ENCODE peak calls at places on chromosomes 16 and 17, in seven cellular contexts. J is stomach, E is adrenal gland, K is endodermal cell, R is GM13976, G is MCF 10A, T is RWPE1. P is an unnamed sample.

GRCh38 chr17:7191069-7191468 is 11.9 kb upstream of the ASGR1 start:
- DNase-seq in G (no peak), R (no peak), K (no peak), E (no peak), J (no peak), T (no peak), P (no peak)

GRCh38 chr17:81116704-81117103 is 48.6 kb upstream of the PVALEF start:
- DNase-seq in G (no peak), R (no peak), T (no peak), K (no peak), J (peak; percentile 67), E (no peak), P (no peak)

GRCh38 chr17:67386965-67387551 is 10.0 kb downstream of the PITPNC1 start:
- DNase-seq in J (peak; percentile 42), G (peak; percentile 78), R (peak; percentile 57), T (no peak), K (peak; percentile 92), E (peak; percentile 52), P (peak; percentile 10)

GRCh38 chr17:38893612-38894011 is 23.8 kb downstream of the LASP1 start:
- DNase-seq in J (no peak), K (no peak), R (no peak), T (no peak), E (no peak), G (no peak), P (peak; percentile 36)

GRCh38 chr17:79907217-79907715 is 68.0 kb upstream of the CBX4 start:
- DNase-seq in R (no peak), K (no peak), J (no peak), E (no peak), G (no peak), T (no peak), P (no peak)

GRCh38 chr17:75848523-75849303 is 4.5 kb upstream of the UNC13D start:
- DNase-seq in J (peak; percentile 86), K (peak; percentile 99), T (peak; percentile 25), G (peak; percentile 71), R (peak; percentile 72), E (peak; percentile 78), P (no peak)

GRCh38 chr16:30567991-30568638 is 3.4 kb downstream of the ZNF688 start:
- DNase-seq in G (peak; percentile 95), K (no peak), T (peak; percentile 85), J (no peak), R (peak; percentile 60), E (no peak), P (peak; percentile 51)

GRCh38 chr16:25747160-25747758 is 55.5 kb downstream of the HS3ST4 start:
- DNase-seq in K (peak; percentile 87), G (peak; percentile 0), T (no peak), E (peak; percentile 14), R (no peak), J (no peak), P (no peak)

GRCh38 chr16:57503366-57503765 is 17.1 kb upstream of the DOK4 start:
- DNase-seq in G (no peak), E (no peak), K (peak; percentile 62), R (no peak), T (no peak), J (no peak), P (no peak)

GRCh38 chr16:314351-314750 is 31.4 kb downstream of the PDIA2 start:
- DNase-seq in G (no peak), K (no peak), E (no peak), T (no peak), R (no peak), J (no peak), P (no peak)

GRCh38 chr16:1990336-1991134 is 765 bp downstream of the SYNGR3 start:
- DNase-seq in E (no peak), K (peak; percentile 90), J (peak; percentile 60), R (peak; percentile 68), G (no peak), T (no peak), P (no peak)

GRCh38 chr16:9134739-9135138 is 43.3 kb downstream of the HAPSTR1 start:
- DNase-seq in T (peak; percentile 72), R (peak; percentile 79), J (peak; percentile 58), G (peak; percentile 69), E (peak; percentile 42), K (peak; percentile 88), P (no peak)

GRCh38 chr16:30942421-30942796 is 6.5 kb upstream of the ORAI3 start:
- DNase-seq in K (peak; percentile 55), R (no peak), G (no peak), T (no peak), J (no peak), E (no peak), P (no peak)

GRCh38 chr17:80117491-80118401 is 16.4 kb downstream of the GAA start:
- DNase-seq in R (peak; percentile 27), T (no peak), E (peak; percentile 20), K (peak; percentile 52), G (no peak), J (no peak), P (no peak)

GRCh38 chr17:30558313-30559195 is 81.3 kb downstream of the GOSR1 start:
- DNase-seq in R (no peak), J (peak; percentile 19), K (peak; percentile 49), T (no peak), E (no peak), G (no peak), P (no peak)

GRCh38 chr16:57639172-57639571 is 10.7 kb downstream of the ADGRG1 start:
- DNase-seq in K (peak; percentile 85), G (no peak), R (no peak), T (no peak), E (no peak), J (peak; percentile 67), P (no peak)

GRCh38 chr16:83624436-83625120 is 183.2 kb upstream of the HSBP1 start:
- DNase-seq in G (no peak), K (no peak), T (no peak), J (no peak), R (no peak), E (no peak), P (no peak)

DNA sequence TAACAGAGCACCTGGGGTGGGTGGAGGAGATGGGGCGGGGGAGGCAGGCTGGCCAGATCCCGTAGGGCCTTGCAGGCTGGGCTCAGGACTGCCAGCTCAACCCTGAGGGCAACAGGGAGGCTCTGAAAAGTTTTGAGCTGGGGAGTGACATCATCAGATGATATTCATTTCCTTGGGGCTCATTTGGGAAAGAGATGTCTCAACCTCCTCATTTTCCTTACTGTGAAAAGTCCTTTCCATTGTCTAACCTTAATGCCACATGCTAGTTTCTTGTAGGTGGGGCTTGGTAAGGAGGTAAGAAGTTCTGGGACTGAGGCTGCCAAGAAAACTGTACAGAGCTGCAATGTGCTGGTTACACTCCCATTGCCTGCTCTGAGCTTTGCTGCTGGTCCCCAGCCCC is 3.7 kb downstream of the TNS4 start:
- DNase-seq in G (peak; percentile 93), K (no peak), T (no peak), J (no peak), E (no peak), R (no peak), P (no peak)
- TF ChIP-seq CTCF in G (no peak), K (no peak), T (no peak), J (no peak), E (no peak), R (no peak), P (no peak)

GRCh38 chr16:87316923-87317765 is at the start of gene C16orf95:
- DNase-seq in J (peak; percentile 98), G (peak; percentile 95), T (peak; percentile 100), R (peak; percentile 99), E (peak; percentile 98), K (peak; percentile 99), P (peak; percentile 89)
- TF ChIP-seq CTCF in J (peak; percentile 39), G (peak; percentile 50), T (peak; percentile 67), R (peak; percentile 58), E (peak; percentile 63), K (peak; percentile 71), P (peak; percentile 37)

DNA sequence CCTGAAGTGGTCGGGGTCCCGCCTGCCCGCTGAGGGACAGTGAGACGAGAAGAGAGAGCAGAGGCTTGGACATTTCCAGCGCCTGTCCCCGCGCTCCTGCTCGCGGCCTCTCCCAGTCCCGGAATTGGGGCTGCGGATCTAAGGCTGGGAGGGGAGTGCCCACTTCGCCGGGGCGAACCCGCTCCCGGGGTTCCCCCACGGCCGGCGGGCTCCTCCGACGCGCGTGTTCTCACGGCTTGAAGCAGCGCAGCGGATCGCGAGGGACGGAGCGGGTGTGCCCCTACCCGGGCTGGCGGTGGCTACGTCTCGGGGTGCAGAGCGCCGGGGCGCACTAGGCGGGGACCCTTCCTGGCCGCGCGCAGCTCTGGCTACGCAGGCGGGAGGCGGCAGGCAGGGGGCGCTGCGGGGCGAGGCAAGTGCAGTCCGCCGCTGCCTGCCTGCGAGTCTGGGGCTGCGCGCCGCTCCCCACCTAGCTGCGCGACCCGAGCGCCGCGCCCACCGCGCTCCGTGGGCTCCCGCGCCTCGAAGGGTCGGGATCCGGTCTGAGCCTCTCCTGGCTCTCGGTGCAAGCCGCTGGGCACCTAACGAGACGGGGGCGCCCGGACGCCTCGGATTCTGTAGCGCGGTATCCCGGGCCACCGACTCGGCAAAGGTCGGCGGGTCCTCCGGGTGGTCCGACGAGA is 1.2 kb downstream of the NGFR start:
- DNase-seq in E (peak; percentile 75), K (peak; percentile 96), T (peak; percentile 56), J (peak; percentile 83), G (peak; percentile 53), R (peak; percentile 92), P (peak; percentile 22)
- TF ChIP-seq CTCF in E (peak; percentile 44), K (peak; percentile 96), T (peak; percentile 96), J (peak; percentile 80), G (peak; percentile 86), R (peak; percentile 95), P (no peak)

DNA sequence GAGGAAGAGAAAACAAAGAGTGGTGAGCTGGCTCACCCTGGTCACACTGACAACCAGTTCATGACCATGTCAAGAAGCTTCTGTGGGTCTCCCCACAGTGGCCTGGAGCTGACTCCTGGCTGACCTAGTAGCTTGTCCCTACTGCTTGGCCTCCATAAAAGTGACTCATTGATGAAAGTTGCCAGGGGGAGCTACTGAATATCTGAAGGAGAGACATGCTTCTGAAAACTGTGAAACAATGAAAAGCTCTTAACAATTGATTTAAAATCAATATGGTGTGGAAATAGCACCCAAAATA is 22.0 kb downstream of the SMPD3 start:
- DNase-seq in J (no peak), T (no peak), G (peak; percentile 47), E (no peak), K (no peak), R (no peak), P (no peak)
- TF ChIP-seq CTCF in J (no peak), T (no peak), G (no peak), E (no peak), K (no peak), R (no peak), P (no peak)

DNA sequence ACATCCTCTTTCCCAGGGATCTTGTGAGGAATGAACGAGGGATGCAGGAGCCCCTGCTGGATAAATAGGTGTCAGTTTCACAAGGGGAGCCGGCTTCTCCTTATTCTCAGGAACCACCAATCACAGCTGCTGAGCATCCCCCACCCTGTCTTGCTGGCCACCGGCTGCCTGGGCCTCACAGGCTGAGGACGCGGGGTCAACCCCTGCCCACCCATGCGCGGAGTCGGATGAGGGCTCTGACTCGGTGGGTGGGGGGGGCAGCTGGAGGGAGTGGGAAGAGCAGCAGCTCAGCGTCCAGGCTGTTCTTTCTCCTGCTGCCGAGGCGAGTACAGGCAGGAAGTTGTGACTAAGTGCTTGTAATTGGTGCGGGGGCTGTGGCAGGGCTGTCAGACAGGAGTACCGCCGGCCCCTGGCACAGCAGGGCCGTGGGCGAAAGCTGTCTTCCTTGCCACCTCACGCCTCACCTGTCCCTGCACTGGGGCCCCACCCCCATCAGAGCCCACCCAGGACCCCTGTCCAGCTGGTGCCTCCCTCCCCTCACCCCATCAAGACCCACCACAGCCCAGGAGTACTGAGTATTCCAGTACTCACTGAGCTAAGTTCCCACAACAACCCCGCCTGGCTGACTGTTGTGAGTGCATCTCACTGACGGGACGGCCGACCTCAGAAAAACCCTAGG is 11.0 kb upstream of the DPEP1 start:
- DNase-seq in K (peak; percentile 87), G (peak; percentile 84), E (no peak), J (no peak), R (peak; percentile 78), T (peak; percentile 93), P (peak; percentile 86)
- TF ChIP-seq CTCF in K (no peak), G (no peak), E (no peak), J (no peak), R (no peak), T (no peak), P (no peak)